ENCODE peak calls at places on chromosomes 6 and 20, in eight cellular contexts. Y, J, F, L, T, X, H and B are unnamed samples.

GRCh38 chr6:21441386-21441785 is 152.2 kb upstream of the SOX4 start:
- DNase-seq in J (peak; percentile 74), X (no peak), L (no peak), Y (no peak), T (no peak), F (no peak), H (no peak), B (no peak)

GRCh38 chr6:129175066-129175465 is 292.1 kb downstream of the LAMA2 start:
- DNase-seq in J (no peak), H (no peak), Y (no peak), L (no peak), F (no peak), X (no peak), T (no peak), B (no peak)

GRCh38 chr20:2955257-2955950 is 82.1 kb downstream of the PTPRA start:
- DNase-seq in H (no peak), X (no peak), Y (no peak), F (no peak), L (no peak), J (peak; percentile 34), T (no peak), B (no peak)

GRCh38 chr6:84645563-84646266 is 118.7 kb downstream of the TBX18 start:
- DNase-seq in X (no peak), F (no peak), Y (peak; percentile 80), H (no peak), L (no peak), J (no peak), T (peak; percentile 52), B (no peak)

GRCh38 chr20:37911838-37912273 is 8.9 kb downstream of the VSTM2L start:
- DNase-seq in J (no peak), L (no peak), H (no peak), F (peak; percentile 89), X (peak; percentile 80), Y (peak; percentile 18), T (no peak), B (peak; percentile 53)

GRCh38 chr6:149924206-149924932 is 1.4 kb upstream of the RAET1G start:
- DNase-seq in L (no peak), H (no peak), J (no peak), X (no peak), F (peak; percentile 24), T (no peak), Y (no peak), B (peak; percentile 82)

GRCh38 chr6:3759656-3760245 is 8.2 kb upstream of the PXDC1 start:
- DNase-seq in F (no peak), H (no peak), L (no peak), J (no peak), Y (peak; percentile 59), T (peak; percentile 55), X (no peak), B (no peak)

GRCh38 chr6:3575166-3575565 is 118.3 kb upstream of the SLC22A23 start:
- DNase-seq in J (no peak), F (no peak), H (no peak), L (no peak), Y (no peak), T (no peak), X (no peak), B (no peak)

GRCh38 chr6:38221236-38221635 is 401.7 kb downstream of the ZFAND3 start:
- DNase-seq in Y (no peak), L (no peak), J (no peak), X (no peak), F (peak; percentile 30), H (no peak), T (no peak), B (no peak)

GRCh38 chr6:155388546-155388945 is 67.1 kb downstream of the NOX3 start:
- DNase-seq in J (no peak), T (no peak), H (no peak), F (no peak), X (no peak), Y (peak; percentile 18), L (no peak), B (no peak)

GRCh38 chr20:38840053-38840893 is 34.8 kb downstream of the PPP1R16B start:
- DNase-seq in Y (no peak), H (no peak), X (no peak), F (no peak), T (no peak), J (no peak), L (no peak), B (no peak)

GRCh38 chr6:43608310-43608763 is 20.7 kb downstream of the GTPBP2 start:
- DNase-seq in J (peak; percentile 62), H (peak; percentile 50), L (peak; percentile 82), F (peak; percentile 88), T (peak; percentile 60), Y (peak; percentile 69), X (peak; percentile 77), B (peak; percentile 90)

GRCh38 chr6:21836292-21836691 is 242.7 kb downstream of the SOX4 start:
- DNase-seq in X (no peak), L (no peak), T (no peak), H (no peak), Y (no peak), F (no peak), J (no peak), B (no peak)

GRCh38 chr6:101544286-101544685 is 150.8 kb downstream of the GRIK2 start:
- DNase-seq in F (no peak), J (no peak), X (no peak), Y (peak; percentile 40), H (no peak), L (no peak), T (no peak), B (no peak)

GRCh38 chr6:99467509-99468106 is 42.5 kb upstream of the PNISR start:
- DNase-seq in L (no peak), Y (peak; percentile 2), H (no peak), F (no peak), T (peak; percentile 15), J (no peak), X (peak; percentile 46), B (no peak)

GRCh38 chr20:62285151-62285550 is 17.6 kb upstream of the ADRM1 start:
- DNase-seq in T (no peak), J (no peak), X (no peak), Y (no peak), F (no peak), L (no peak), H (no peak), B (no peak)

GRCh38 chr6:114783083-114783482 is 440.3 kb upstream of the HS3ST5 start:
- DNase-seq in Y (no peak), F (no peak), X (no peak), T (no peak), L (no peak), H (no peak), J (no peak), B (no peak)

GRCh38 chr6:89589297-89590074 is 49.1 kb downstream of the LYRM2 start:
- DNase-seq in J (no peak), T (no peak), X (no peak), L (no peak), Y (no peak), F (peak; percentile 96), H (no peak), B (no peak)

GRCh38 chr20:10111144-10111771 is 76.5 kb downstream of the ANKEF1 start:
- DNase-seq in J (no peak), L (no peak), F (no peak), T (no peak), X (no peak), Y (no peak), H (no peak), B (no peak)

DNA sequence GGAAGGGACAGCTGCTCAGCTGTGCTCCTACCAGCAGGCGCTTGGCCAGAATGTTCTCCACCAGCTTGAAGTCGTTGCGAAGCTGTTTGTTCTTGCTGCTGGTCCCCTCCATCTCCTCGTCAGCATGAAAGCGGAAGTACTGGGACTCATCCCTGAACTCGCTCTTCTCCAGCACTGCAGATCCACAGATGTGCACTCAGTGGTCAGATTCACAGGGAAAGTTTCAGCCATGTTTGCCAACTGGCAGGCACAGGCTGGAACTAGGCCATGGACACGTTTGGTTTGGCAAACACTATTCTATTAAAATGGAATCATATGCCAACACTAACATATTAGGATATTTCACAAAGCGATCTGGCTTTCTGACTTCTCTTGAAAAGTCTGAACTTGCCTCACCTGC is 167.9 kb downstream of the PREX1 start:
- DNase-seq in H (no peak), J (no peak), F (no peak), Y (peak; percentile 36), L (no peak), T (no peak), X (no peak), B (no peak)
- H3K4me3 ChIP-seq in H (no peak overlapping the region), J (no peak overlapping the region), F (no peak overlapping the region), Y (no peak overlapping the region), L (no peak overlapping the region), T (no peak overlapping the region), X (no peak overlapping the region), B (no peak overlapping the region)

GRCh38 chr6:28693751-28694443 is 168.2 kb downstream of the GPX5 start:
- DNase-seq in Y (no peak), H (no peak), X (no peak), L (no peak), F (peak; percentile 74), T (no peak), J (no peak), B (no peak)

GRCh38 chr6:28693033-28693750 is 167.5 kb downstream of the GPX5 start:
- DNase-seq in H (no peak), J (no peak), F (no peak), X (no peak), L (no peak), T (no peak), Y (no peak), B (no peak)

GRCh38 chr6:28695671-28696537 is 170.2 kb downstream of the GPX5 start:
- DNase-seq in T (no peak), X (no peak), H (no peak), Y (no peak), J (no peak), F (no peak), L (no peak), B (no peak)
- H3K4me3 ChIP-seq in T (no peak overlapping the region), X (peak overlapping the region; percentile 35), H (peak overlapping the region; percentile 46), Y (peak overlapping the region; percentile 20), J (no peak overlapping the region), F (no peak overlapping the region), L (no peak overlapping the region), B (no peak overlapping the region)

DNA sequence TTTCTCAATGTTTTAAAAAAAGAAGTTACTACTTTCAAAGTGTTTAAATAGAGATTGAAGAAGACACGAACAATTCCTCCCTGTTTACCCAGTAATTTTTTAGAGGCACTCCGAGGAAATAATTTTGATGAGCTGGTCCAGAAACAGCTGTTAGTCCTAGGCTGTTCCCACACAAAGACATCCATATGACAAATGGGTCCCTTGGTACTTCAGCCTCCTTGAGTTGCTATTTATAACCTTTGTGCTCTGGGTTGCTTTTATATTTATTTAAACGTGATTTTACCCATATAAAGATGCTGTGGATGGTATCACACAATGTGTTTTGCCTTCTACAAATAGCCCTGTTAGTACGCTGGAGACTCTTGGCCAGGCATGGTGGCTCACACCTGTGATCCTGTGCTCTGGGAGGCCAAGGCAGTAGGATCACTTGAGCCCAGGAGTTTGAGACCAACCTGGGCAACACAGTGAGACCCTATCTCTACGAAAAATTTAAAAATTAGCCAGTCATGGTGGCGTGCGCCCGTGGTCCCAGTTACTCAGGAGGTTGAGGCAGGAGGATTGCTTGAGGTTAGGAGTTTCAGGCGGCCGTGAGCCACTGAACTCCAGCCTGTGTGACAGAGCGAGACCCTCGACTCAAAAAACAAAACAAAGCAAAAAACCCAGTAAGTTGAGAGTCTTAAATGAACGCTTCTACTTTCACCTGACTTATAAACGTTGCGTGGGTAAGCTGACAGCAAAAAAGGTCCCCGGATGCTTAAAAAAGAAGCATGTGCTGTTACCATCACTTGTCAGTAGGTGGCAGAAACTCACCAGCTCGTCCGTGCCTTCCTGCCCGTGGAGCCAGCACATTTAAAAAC is 56.9 kb upstream of the ARMH2 start:
- DNase-seq in J (peak; percentile 58), H (peak; percentile 27), F (peak; percentile 82), T (peak; percentile 57), X (peak; percentile 73), L (peak; percentile 74), Y (peak; percentile 57), B (peak; percentile 91)
- H3K4me3 ChIP-seq in J (no peak overlapping the region), H (no peak overlapping the region), F (no peak overlapping the region), T (no peak overlapping the region), X (no peak overlapping the region), L (no peak overlapping the region), Y (no peak overlapping the region), B (no peak overlapping the region)

GRCh38 chr6:166422201-166422940 is 39.6 kb upstream of the MPC1 start:
- DNase-seq in H (no peak), L (no peak), Y (no peak), T (no peak), F (no peak), X (no peak), J (no peak), B (peak; percentile 46)
- H3K4me3 ChIP-seq in H (no peak overlapping the region), L (no peak overlapping the region), Y (no peak overlapping the region), T (no peak overlapping the region), F (no peak overlapping the region), X (no peak overlapping the region), J (no peak overlapping the region), B (no peak overlapping the region)